ENCODE peak calls at places on chromosome 2, in five cellular contexts. A, D, F, U and S are unnamed samples.

GRCh38 chr2:237388036-237388435 is 25.9 kb downstream of the COL6A3 start:
- DNase-seq in A (no peak), D (no peak), F (no peak), U (no peak), S (no peak)

GRCh38 chr2:29040552-29040951 is 33.8 kb downstream of the PCARE start:
- DNase-seq in A (no peak), D (no peak), F (no peak), U (no peak), S (no peak)

GRCh38 chr2:27057184-27057583 is 5.7 kb downstream of the AGBL5 start:
- DNase-seq in A (no peak), D (no peak), F (no peak), U (no peak), S (no peak)

GRCh38 chr2:151805961-151806360 is 22.3 kb downstream of the ARL5A start:
- DNase-seq in A (no peak), D (no peak), F (no peak), U (no peak), S (no peak)

GRCh38 chr2:68043719-68044498 is 18.9 kb downstream of the C1D start:
- DNase-seq in A (no peak), D (no peak), F (no peak), U (peak), S (no peak)

GRCh38 chr2:173647681-173648350 is 293.1 kb downstream of the CDCA7 start:
- DNase-seq in A (no peak), D (no peak), F (no peak), U (peak), S (no peak)

GRCh38 chr2:126881591-126881990 is 17.1 kb upstream of the TEX51 start:
- DNase-seq in A (no peak), D (no peak), F (no peak), U (no peak), S (no peak)

GRCh38 chr2:21981127-21981526 is 857.4 kb downstream of the TDRD15 start:
- DNase-seq in A (no peak), D (peak), F (no peak), U (no peak), S (no peak)

GRCh38 chr2:86793752-86794151 is 3.0 kb upstream of the CD8A start:
- DNase-seq in A (no peak), D (no peak), F (no peak), U (no peak), S (no peak)

GRCh38 chr2:64839844-64840243 is 149.4 kb upstream of the SLC1A4 start:
- DNase-seq in A (no peak), D (no peak), F (no peak), U (peak), S (no peak)

GRCh38 chr2:14285812-14286211 is 346.7 kb upstream of the LRATD1 start:
- DNase-seq in A (no peak), D (no peak), F (no peak), U (no peak), S (no peak)

GRCh38 chr2:43748333-43748732 is 25.5 kb upstream of the DYNC2LI1 start:
- DNase-seq in A (no peak), D (no peak), F (no peak), U (no peak), S (no peak)

GRCh38 chr2:85002534-85002933 is 31.6 kb downstream of the KCMF1 start:
- DNase-seq in A (no peak), D (no peak), F (no peak), U (no peak), S (no peak)

GRCh38 chr2:153986488-153987229 is 114.9 kb downstream of the GALNT13 start:
- DNase-seq in A (no peak), D (peak), F (no peak), U (no peak), S (no peak)

GRCh38 chr2:120109186-120110061 is 96.5 kb downstream of the EPB41L5 start:
- DNase-seq in A (no peak), D (peak), F (no peak), U (peak), S (no peak)

GRCh38 chr2:78418041-78418440 is 607.5 kb upstream of the REG3G start:
- DNase-seq in A (no peak), D (no peak), F (no peak), U (no peak), S (no peak)

GRCh38 chr2:49928541-49928940 is 774.2 kb upstream of the FSHR start:
- DNase-seq in A (no peak), D (peak), F (no peak), U (no peak), S (no peak)

GRCh38 chr2:96143848-96144480 is 1.3 kb downstream of the DUSP2 start:
- DNase-seq in A (no peak), D (peak), F (no peak), U (no peak), S (no peak)
- TF ChIP-seq CTCF in A (peak), D (peak), F (peak), U (no peak), S (no peak)

GRCh38 chr2:20452551-20452950 is 5.7 kb downstream of the RHOB start:
- DNase-seq in A (no peak), D (no peak), F (peak), U (peak), S (no peak)
- TF ChIP-seq CTCF in A (peak), D (no peak), F (peak), U (peak), S (peak)

DNA sequence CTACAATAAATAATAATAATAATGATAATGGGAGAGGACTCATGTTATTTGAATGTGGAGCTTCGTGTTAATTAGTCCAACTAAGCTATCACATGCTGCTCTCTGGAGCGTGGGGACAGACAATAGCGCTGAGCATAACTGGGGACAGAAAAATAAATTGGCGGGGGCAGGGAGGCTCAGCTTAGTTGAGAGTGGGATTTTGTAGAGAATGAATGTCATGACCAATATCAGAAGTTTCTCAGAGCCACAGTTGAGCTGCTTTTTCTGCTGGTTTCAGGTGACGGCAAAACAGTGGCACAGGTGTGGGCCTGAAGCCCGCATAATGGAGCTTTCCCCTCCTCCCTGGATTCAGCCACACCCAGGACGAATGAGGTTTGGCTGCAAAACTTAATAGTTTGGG is 111.1 kb upstream of the CAB39 start:
- DNase-seq in A (no peak), D (no peak), F (no peak), U (no peak), S (no peak)
- TF ChIP-seq CTCF in A (no peak), D (no peak), F (no peak), U (no peak), S (no peak)

DNA sequence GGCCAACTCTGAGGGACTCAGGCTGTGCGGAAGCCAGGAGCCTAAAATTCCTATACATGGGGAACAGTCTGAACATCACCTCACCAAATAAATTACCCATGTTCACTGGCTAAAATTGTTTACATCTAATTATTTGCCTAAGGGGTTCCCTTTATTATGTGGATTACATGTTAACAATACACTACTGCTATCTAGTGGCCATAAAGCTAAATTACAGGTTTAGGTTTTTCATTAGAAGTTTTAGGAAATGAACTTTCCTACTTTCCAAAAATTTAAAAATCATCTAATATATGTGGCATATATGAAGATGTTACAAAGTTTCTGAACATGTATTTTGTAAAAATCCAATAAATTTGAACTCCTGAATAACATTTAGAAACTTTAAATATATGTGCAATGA is 40.3 kb downstream of the PLA2R1 start:
- DNase-seq in A (no peak), D (no peak), F (no peak), U (peak), S (no peak)
- TF ChIP-seq CTCF in A (peak), D (peak), F (no peak), U (peak), S (peak)

GRCh38 chr2:238515411-238515810 is 88.7 kb downstream of the ASB1 start:
- DNase-seq in A (no peak), D (no peak), F (no peak), U (peak), S (no peak)

GRCh38 chr2:238512247-238512867 is 85.6 kb downstream of the ASB1 start:
- DNase-seq in A (no peak), D (no peak), F (no peak), U (no peak), S (no peak)

GRCh38 chr2:238510911-238511613 is 84.3 kb downstream of the ASB1 start:
- DNase-seq in A (no peak), D (no peak), F (no peak), U (no peak), S (no peak)

GRCh38 chr2:238511614-238511950 is 84.9 kb downstream of the ASB1 start:
- DNase-seq in A (no peak), D (no peak), F (no peak), U (no peak), S (no peak)

GRCh38 chr2:238513346-238513745 is 86.6 kb downstream of the ASB1 start:
- DNase-seq in A (no peak), D (no peak), F (no peak), U (peak), S (no peak)
- TF ChIP-seq CTCF in A (peak), D (peak), F (no peak), U (peak), S (peak)

GRCh38 chr2:48901015-48901343 is 145.5 kb upstream of the LHCGR start:
- DNase-seq in A (no peak), D (no peak), F (no peak), U (no peak), S (no peak)

GRCh38 chr2:48900321-48901014 is 144.9 kb upstream of the LHCGR start:
- DNase-seq in A (no peak), D (no peak), F (no peak), U (no peak), S (no peak)

GRCh38 chr2:48905696-48906095 is 150.2 kb upstream of the LHCGR start:
- DNase-seq in A (no peak), D (no peak), F (no peak), U (no peak), S (no peak)

GRCh38 chr2:48906640-48907039 is 151.1 kb upstream of the LHCGR start:
- DNase-seq in A (no peak), D (no peak), F (no peak), U (no peak), S (no peak)

GRCh38 chr2:48902521-48902920 is 147.0 kb upstream of the LHCGR start:
- DNase-seq in A (no peak), D (no peak), F (no peak), U (no peak), S (no peak)
- TF ChIP-seq CTCF in A (no peak), D (no peak), F (no peak), U (no peak), S (no peak)

GRCh38 chr2:19571773-19572172 is 213.3 kb upstream of the OSR1 start:
- DNase-seq in A (no peak), D (no peak), F (no peak), U (no peak), S (no peak)

GRCh38 chr2:19575618-19576017 is 217.2 kb upstream of the OSR1 start:
- DNase-seq in A (no peak), D (no peak), F (no peak), U (peak), S (no peak)

GRCh38 chr2:19576411-19576810 is 218.0 kb upstream of the OSR1 start:
- DNase-seq in A (no peak), D (peak), F (no peak), U (no peak), S (no peak)

GRCh38 chr2:19574788-19575260 is 216.4 kb upstream of the OSR1 start:
- DNase-seq in A (no peak), D (no peak), F (peak), U (peak), S (no peak)

GRCh38 chr2:19573784-19574183 is 215.4 kb upstream of the OSR1 start:
- DNase-seq in A (no peak), D (no peak), F (no peak), U (no peak), S (no peak)
- TF ChIP-seq CTCF in A (no peak), D (no peak), F (no peak), U (no peak), S (no peak)

GRCh38 chr2:74548285-74548918 is 5.3 kb downstream of the LOXL3 start:
- DNase-seq in A (no peak), D (no peak), F (no peak), U (no peak), S (no peak)

GRCh38 chr2:74540291-74540690 is 10.6 kb downstream of the HTRA2 start:
- DNase-seq in A (no peak), D (no peak), F (no peak), U (no peak), S (no peak)

GRCh38 chr2:74542978-74543377 is 10.8 kb downstream of the LOXL3 start:
- DNase-seq in A (no peak), D (no peak), F (no peak), U (no peak), S (no peak)

GRCh38 chr2:74546004-74546403 is 7.7 kb downstream of the LOXL3 start:
- DNase-seq in A (no peak), D (no peak), F (no peak), U (no peak), S (no peak)

GRCh38 chr2:74544634-74545033 is 9.1 kb downstream of the LOXL3 start:
- DNase-seq in A (no peak), D (no peak), F (no peak), U (no peak), S (no peak)
- TF ChIP-seq CTCF in A (no peak), D (peak), F (no peak), U (no peak), S (peak)

GRCh38 chr2:9554841-9555337 is 741 bp downstream of the ADAM17 start:
- DNase-seq in A (no peak), D (peak), F (no peak), U (peak), S (no peak)
- TF ChIP-seq CTCF in A (no peak), D (no peak), F (no peak), U (no peak), S (no peak)